ENCODE peak calls at places on chromosomes 3 and 15, in four cellular contexts. K is nephron progenitor cell, Z is lower leg skin, T is BJ. C is an unnamed sample.

GRCh38 chr15:84079885-84080777 is 155.4 kb upstream of the GOLGA6L4 start:
- DNase-seq in Z (no peak), K (peak), T (no peak), C (peak)

GRCh38 chr3:113496924-113497323 is 18.0 kb downstream of the SPICE1 start:
- DNase-seq in Z (no peak), K (no peak), T (no peak), C (no peak)

GRCh38 chr3:120678331-120678845 is 3.7 kb downstream of the HGD start:
- DNase-seq in Z (no peak), K (no peak), T (peak), C (no peak)

GRCh38 chr15:52791776-52792175 is 1.6 kb upstream of the ONECUT1 start:
- DNase-seq in K (no peak), T (no peak), Z (no peak), C (no peak)

GRCh38 chr3:134652409-134652831 is 1.6 kb upstream of the KY start:
- DNase-seq in T (no peak), K (no peak), Z (no peak), C (no peak)

GRCh38 chr15:71143373-71144310 is 28.4 kb downstream of the THSD4 start:
- DNase-seq in Z (no peak), T (no peak), K (no peak), C (no peak)

GRCh38 chr15:55587321-55588069 is 650 bp downstream of the PYGO1 start:
- DNase-seq in Z (no peak), K (peak), T (no peak), C (peak)

GRCh38 chr3:58120075-58120812 is 90.5 kb downstream of the DNASE1L3 start:
- DNase-seq in Z (no peak), T (no peak), K (no peak), C (no peak)

GRCh38 chr3:187763850-187764648 is 18.8 kb upstream of the BCL6 start:
- DNase-seq in K (no peak), T (no peak), Z (no peak), C (no peak)

GRCh38 chr3:163707659-163708058 is 1370.6 kb downstream of the SI start:
- DNase-seq in Z (no peak), K (no peak), T (no peak), C (no peak)

GRCh38 chr3:69542265-69543079 is 156.6 kb upstream of the FRMD4B start:
- DNase-seq in Z (peak), T (no peak), K (peak), C (peak)

GRCh38 chr15:25171856-25172687 is 217.3 kb downstream of the SNRPN start:
- DNase-seq in Z (peak), K (no peak), T (no peak), C (peak)

GRCh38 chr15:60396100-60396499 is 1.7 kb downstream of the ANXA2 start:
- DNase-seq in T (no peak), Z (no peak), K (no peak), C (no peak)

GRCh38 chr3:187063286-187064081 is 75.8 kb downstream of the RPL39L start:
- DNase-seq in T (no peak), K (no peak), Z (no peak), C (no peak)

GRCh38 chr3:15557511-15557946 is 36.0 kb upstream of the COLQ start:
- DNase-seq in T (peak), Z (no peak), K (peak), C (no peak)

GRCh38 chr3:113167929-113168771 is 43.2 kb upstream of the BOC start:
- DNase-seq in T (no peak), Z (no peak), K (peak), C (no peak)

GRCh38 chr15:78682013-78682651 is 41.1 kb upstream of the CHRNB4 start:
- DNase-seq in T (no peak), K (no peak), Z (peak), C (no peak)

GRCh38 chr3:14784087-14784596 is 34.6 kb upstream of the FGD5 start:
- DNase-seq in K (no peak), Z (peak), T (no peak), C (peak)

GRCh38 chr15:41494922-41495735 is 1.5 kb downstream of the ITPKA start:
- DNase-seq in T (no peak), Z (no peak), K (peak), C (no peak)

GRCh38 chr3:27708246-27708645 is 13.9 kb downstream of the EOMES start:
- DNase-seq in K (no peak), Z (no peak), T (no peak), C (no peak)

GRCh38 chr3:65752636-65753035 is 286.1 kb downstream of the MAGI1 start:
- DNase-seq in T (no peak), Z (no peak), K (no peak), C (no peak)

GRCh38 chr15:27648359-27648758 is 450.8 kb downstream of the OCA2 start:
- DNase-seq in Z (no peak), K (no peak), T (no peak), C (peak)
- TF ChIP-seq CTCF in Z (no peak), K (no peak), T (no peak), C (no peak)

DNA sequence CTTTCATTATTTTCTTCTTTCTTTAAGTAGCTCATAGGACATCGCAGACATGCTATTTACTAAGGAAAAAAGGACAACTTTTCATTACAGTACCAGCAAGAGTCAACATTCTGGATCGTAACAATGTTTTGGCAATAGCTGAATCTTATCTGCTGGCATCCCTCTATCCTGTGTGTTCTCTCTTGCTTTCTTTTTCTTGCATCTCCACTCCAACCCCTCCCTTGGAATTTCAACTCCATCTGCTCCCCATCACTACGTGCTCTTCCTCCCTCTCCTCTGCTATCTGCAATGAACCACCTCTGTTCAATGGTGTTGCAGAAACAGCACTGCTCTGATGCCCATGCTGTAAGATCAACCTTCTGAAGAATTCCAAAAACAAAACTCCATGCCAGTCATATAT is 106.6 kb downstream of the FBN1 start:
- DNase-seq in T (no peak), K (no peak), Z (no peak), C (no peak)
- TF ChIP-seq CTCF in T (no peak), K (no peak), Z (no peak), C (no peak)

GRCh38 chr3:127329647-127330285 is 41.9 kb upstream of the PRR20G start:
- DNase-seq in K (no peak), Z (no peak), T (no peak), C (no peak)
- TF ChIP-seq CTCF in K (no peak), Z (no peak), T (no peak), C (no peak)

DNA sequence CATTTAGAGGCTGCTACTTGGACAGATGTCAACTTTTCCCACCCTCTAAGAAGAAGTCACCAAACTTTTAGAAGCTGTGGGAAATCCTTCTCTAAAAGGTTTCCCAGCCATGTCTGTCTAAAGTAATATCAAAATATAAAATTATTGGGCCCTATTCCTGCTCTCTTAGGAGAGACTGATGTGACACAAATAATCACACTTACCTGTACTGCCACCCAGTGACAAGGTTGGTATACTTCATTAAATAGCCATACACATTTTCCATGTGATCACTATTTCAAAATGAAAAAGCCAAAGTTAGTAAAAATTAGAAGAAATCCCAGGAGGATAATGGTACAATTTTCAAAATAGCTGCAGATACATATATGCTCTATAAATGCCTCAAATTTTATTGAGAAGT is 12.6 kb downstream of the OSBPL11 start:
- DNase-seq in T (no peak), K (no peak), Z (no peak), C (no peak)
- TF ChIP-seq CTCF in T (no peak), K (no peak), Z (no peak), C (no peak)

GRCh38 chr15:40441736-40442531 is 1.2 kb downstream of the BAHD1 start:
- DNase-seq in K (peak), T (no peak), Z (no peak), C (peak)
- TF ChIP-seq CTCF in K (no peak), T (peak), Z (no peak), C (no peak)

GRCh38 chr15:75022808-75023193 is 589 bp upstream of the PPCDC start:
- DNase-seq in T (no peak), K (no peak), Z (no peak), C (no peak)
- TF ChIP-seq CTCF in T (no peak), K (no peak), Z (no peak), C (no peak)

DNA sequence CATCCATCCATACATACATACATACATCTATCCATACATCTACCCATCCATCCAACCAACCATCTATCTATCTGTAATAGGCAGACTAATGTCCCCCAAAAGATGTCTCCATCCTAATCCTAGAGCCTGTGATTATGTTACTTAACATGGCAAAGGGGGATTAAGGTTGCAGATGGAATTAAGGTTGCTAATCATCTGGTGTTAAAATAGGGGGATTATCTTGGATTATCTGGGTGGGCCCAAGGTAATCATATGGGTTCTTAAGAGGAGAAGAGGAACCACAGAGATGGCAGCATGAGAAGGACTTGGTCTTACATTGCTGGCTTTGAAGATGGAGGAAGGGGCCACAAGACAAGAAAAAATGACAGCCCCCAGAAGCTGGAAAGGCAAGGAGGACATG is 14.7 kb upstream of the RPL29 start:
- DNase-seq in K (no peak), Z (no peak), T (no peak), C (no peak)
- TF ChIP-seq CTCF in K (no peak), Z (no peak), T (no peak), C (no peak)

GRCh38 chr15:76059320-76060097 is at the start of gene TMEM266:
- DNase-seq in T (no peak), Z (peak), K (peak), C (peak)
- TF ChIP-seq CTCF in T (no peak), Z (no peak), K (no peak), C (no peak)